ENCODE peak calls at places on chromosomes 13 and 19, in eight cellular contexts. One of them, this sample, is unnamed.

GRCh38 chr19:47109541-47110375 is 3.8 kb downstream of the ZC3H4 start:
- DNase-seq in SK-N-SH: no peak
- DNase-seq in PC-3: peak; percentile 14
- DNase-seq in OCI-LY7: peak; percentile 56
- DNase-seq in hepatocyte: peak; percentile 57
- DNase-seq in GM23338: peak; percentile 52
- DNase-seq in MM.1S: no peak
- DNase-seq in HCT116: no peak
- DNase-seq in this sample: no peak

GRCh38 chr19:6126335-6126974 is 9.0 kb upstream of the ACSBG2 start:
- DNase-seq in HCT116: peak; percentile 91
- DNase-seq in PC-3: peak; percentile 94
- DNase-seq in hepatocyte: peak; percentile 50
- DNase-seq in MM.1S: peak; percentile 65
- DNase-seq in OCI-LY7: peak; percentile 71
- DNase-seq in GM23338: peak; percentile 76
- DNase-seq in SK-N-SH: peak; percentile 55
- DNase-seq in this sample: peak; percentile 55

GRCh38 chr13:74325106-74325505 is 190.9 kb upstream of the KLF12 start:
- DNase-seq in OCI-LY7: no peak
- DNase-seq in PC-3: peak; percentile 90
- DNase-seq in SK-N-SH: peak; percentile 39
- DNase-seq in hepatocyte: peak; percentile 62
- DNase-seq in GM23338: no peak
- DNase-seq in MM.1S: no peak
- DNase-seq in HCT116: no peak
- DNase-seq in this sample: no peak

GRCh38 chr13:46288570-46289259 is 77.0 kb downstream of the LRRC63 start:
- DNase-seq in MM.1S: peak; percentile 66
- DNase-seq in hepatocyte: peak; percentile 68
- DNase-seq in SK-N-SH: peak; percentile 39
- DNase-seq in OCI-LY7: peak; percentile 67
- DNase-seq in GM23338: peak; percentile 86
- DNase-seq in HCT116: peak; percentile 39
- DNase-seq in PC-3: peak; percentile 66
- DNase-seq in this sample: peak; percentile 68

GRCh38 chr13:85543144-85543543 is 256.1 kb downstream of the SLITRK6 start:
- DNase-seq in HCT116: no peak
- DNase-seq in GM23338: no peak
- DNase-seq in hepatocyte: no peak
- DNase-seq in OCI-LY7: no peak
- DNase-seq in MM.1S: no peak
- DNase-seq in PC-3: peak; percentile 73
- DNase-seq in SK-N-SH: no peak
- DNase-seq in this sample: no peak

GRCh38 chr13:110403315-110403714 is 96.2 kb downstream of the COL4A2 start:
- DNase-seq in MM.1S: no peak
- DNase-seq in OCI-LY7: no peak
- DNase-seq in GM23338: no peak
- DNase-seq in PC-3: no peak
- DNase-seq in SK-N-SH: no peak
- DNase-seq in HCT116: no peak
- DNase-seq in hepatocyte: no peak
- DNase-seq in this sample: no peak

GRCh38 chr13:57595775-57596174 is 35.8 kb upstream of the PCDH17 start:
- DNase-seq in SK-N-SH: no peak
- DNase-seq in PC-3: no peak
- DNase-seq in OCI-LY7: no peak
- DNase-seq in GM23338: no peak
- DNase-seq in MM.1S: no peak
- DNase-seq in HCT116: no peak
- DNase-seq in hepatocyte: no peak
- DNase-seq in this sample: no peak

GRCh38 chr13:112943309-112944125 is 25.5 kb upstream of the MCF2L start:
- DNase-seq in GM23338: peak; percentile 72
- DNase-seq in OCI-LY7: no peak
- DNase-seq in PC-3: peak; percentile 28
- DNase-seq in SK-N-SH: peak; percentile 82
- DNase-seq in MM.1S: no peak
- DNase-seq in HCT116: no peak
- DNase-seq in hepatocyte: peak; percentile 77
- DNase-seq in this sample: peak; percentile 85

GRCh38 chr13:102774596-102775375 is 1.2 kb upstream of the TEX30 start:
- DNase-seq in hepatocyte: no peak
- DNase-seq in PC-3: no peak
- DNase-seq in OCI-LY7: peak; percentile 1
- DNase-seq in HCT116: no peak
- DNase-seq in SK-N-SH: no peak
- DNase-seq in MM.1S: no peak
- DNase-seq in GM23338: peak; percentile 17
- DNase-seq in this sample: peak; percentile 12

GRCh38 chr19:33547676-33548075 is 26.1 kb upstream of the PEPD start:
- DNase-seq in MM.1S: no peak
- DNase-seq in hepatocyte: no peak
- DNase-seq in OCI-LY7: no peak
- DNase-seq in GM23338: no peak
- DNase-seq in HCT116: no peak
- DNase-seq in PC-3: no peak
- DNase-seq in SK-N-SH: no peak
- DNase-seq in this sample: no peak

GRCh38 chr19:8148410-8149231 is 771 bp downstream of the FBN3 start:
- DNase-seq in GM23338: peak; percentile 97
- DNase-seq in MM.1S: no peak
- DNase-seq in SK-N-SH: peak; percentile 62
- DNase-seq in hepatocyte: peak; percentile 77
- DNase-seq in OCI-LY7: no peak
- DNase-seq in HCT116: peak; percentile 24
- DNase-seq in PC-3: peak; percentile 43
- DNase-seq in this sample: peak; percentile 85

GRCh38 chr19:35211545-35212230 is 16.9 kb downstream of the FAM187B start:
- DNase-seq in hepatocyte: no peak
- DNase-seq in GM23338: no peak
- DNase-seq in MM.1S: peak; percentile 56
- DNase-seq in PC-3: no peak
- DNase-seq in OCI-LY7: peak; percentile 71
- DNase-seq in SK-N-SH: no peak
- DNase-seq in HCT116: no peak
- DNase-seq in this sample: no peak

GRCh38 chr13:45826741-45827140 is 24.8 kb downstream of the SIAH3 start:
- DNase-seq in SK-N-SH: no peak
- DNase-seq in PC-3: no peak
- DNase-seq in OCI-LY7: no peak
- DNase-seq in MM.1S: no peak
- DNase-seq in HCT116: no peak
- DNase-seq in hepatocyte: no peak
- DNase-seq in GM23338: no peak
- DNase-seq in this sample: no peak

DNA sequence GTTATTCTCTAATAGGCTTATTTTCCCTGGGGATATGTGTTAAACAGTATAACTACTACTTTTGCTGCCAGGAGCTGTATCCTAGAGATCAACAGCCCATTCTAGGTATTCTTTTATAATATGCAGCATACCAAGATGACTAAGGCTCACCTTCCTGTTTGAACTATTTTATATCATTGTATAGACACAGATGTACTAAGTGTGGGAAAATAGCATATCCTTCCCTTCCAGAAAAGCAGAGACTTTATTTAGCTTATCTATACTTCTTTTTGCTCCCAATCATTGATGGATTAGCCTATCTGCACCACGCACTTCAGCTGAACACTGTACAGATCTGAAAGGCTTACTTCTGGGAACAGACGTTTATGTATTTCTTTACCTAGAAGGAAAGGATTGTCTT is 82.6 kb downstream of the MAB21L1 start:
- DNase-seq in hepatocyte: no peak
- DNase-seq in PC-3: no peak
- DNase-seq in HCT116: no peak
- DNase-seq in SK-N-SH: no peak
- DNase-seq in MM.1S: no peak
- DNase-seq in GM23338: no peak
- DNase-seq in OCI-LY7: no peak
- DNase-seq in this sample: no peak
- TF ChIP-seq EZH2phosphoT487 in hepatocyte: no peak
- TF ChIP-seq EZH2phosphoT487 in PC-3: no peak
- TF ChIP-seq EZH2phosphoT487 in HCT116: no peak
- TF ChIP-seq EZH2phosphoT487 in SK-N-SH: no peak
- TF ChIP-seq EZH2phosphoT487 in MM.1S: no peak
- TF ChIP-seq EZH2phosphoT487 in GM23338: no peak
- TF ChIP-seq EZH2phosphoT487 in OCI-LY7: no peak
- TF ChIP-seq EZH2phosphoT487 in this sample: no peak

GRCh38 chr13:20126460-20127262 is 34.2 kb downstream of the GJA3 start:
- DNase-seq in PC-3: no peak
- DNase-seq in HCT116: no peak
- DNase-seq in OCI-LY7: no peak
- DNase-seq in GM23338: no peak
- DNase-seq in hepatocyte: no peak
- DNase-seq in MM.1S: no peak
- DNase-seq in SK-N-SH: no peak
- DNase-seq in this sample: no peak

GRCh38 chr13:20124303-20124702 is 36.5 kb downstream of the GJA3 start:
- DNase-seq in SK-N-SH: no peak
- DNase-seq in MM.1S: no peak
- DNase-seq in PC-3: no peak
- DNase-seq in HCT116: no peak
- DNase-seq in hepatocyte: no peak
- DNase-seq in GM23338: no peak
- DNase-seq in OCI-LY7: no peak
- DNase-seq in this sample: no peak

GRCh38 chr13:20127263-20127562 is 33.6 kb downstream of the GJA3 start:
- DNase-seq in SK-N-SH: no peak
- DNase-seq in PC-3: no peak
- DNase-seq in GM23338: no peak
- DNase-seq in OCI-LY7: no peak
- DNase-seq in hepatocyte: no peak
- DNase-seq in HCT116: no peak
- DNase-seq in MM.1S: peak; percentile 14
- DNase-seq in this sample: no peak

GRCh38 chr13:20125129-20125782 is 35.6 kb downstream of the GJA3 start:
- DNase-seq in HCT116: no peak
- DNase-seq in MM.1S: no peak
- DNase-seq in PC-3: peak; percentile 59
- DNase-seq in hepatocyte: no peak
- DNase-seq in OCI-LY7: no peak
- DNase-seq in SK-N-SH: no peak
- DNase-seq in GM23338: no peak
- DNase-seq in this sample: no peak

DNA sequence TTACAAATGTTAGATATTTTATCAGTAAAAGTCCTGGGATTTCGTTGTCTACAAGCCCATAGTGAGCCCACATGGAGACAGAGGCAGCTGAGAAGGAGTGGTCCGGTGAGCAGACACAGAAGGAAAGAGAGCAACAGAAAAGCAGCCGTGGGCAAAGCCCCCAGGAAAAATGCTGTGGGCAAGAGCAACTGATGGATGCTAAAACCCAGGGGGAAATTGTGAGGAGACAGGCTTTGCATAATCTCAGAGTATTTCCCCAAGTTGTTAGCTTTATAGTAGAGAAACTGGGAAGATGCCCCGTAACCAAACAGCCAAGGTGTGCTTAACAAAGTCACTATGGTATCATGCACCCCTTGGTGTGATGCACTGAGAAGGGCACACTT is 35.1 kb downstream of the GJA3 start:
- DNase-seq in PC-3: no peak
- DNase-seq in MM.1S: no peak
- DNase-seq in GM23338: no peak
- DNase-seq in SK-N-SH: no peak
- DNase-seq in HCT116: no peak
- DNase-seq in hepatocyte: no peak
- DNase-seq in OCI-LY7: no peak
- DNase-seq in this sample: no peak
- H2AFZ ChIP-seq in PC-3: no peak overlapping the region
- H2AFZ ChIP-seq in MM.1S: no peak overlapping the region
- H2AFZ ChIP-seq in GM23338: peak overlapping the region; percentile 24
- H2AFZ ChIP-seq in SK-N-SH: no peak overlapping the region
- H2AFZ ChIP-seq in HCT116: peak overlapping the region; percentile 44
- H2AFZ ChIP-seq in hepatocyte: no peak overlapping the region
- H2AFZ ChIP-seq in OCI-LY7: no peak overlapping the region
- H2AFZ ChIP-seq in this sample: no peak overlapping the region

GRCh38 chr19:2561895-2562294 is 86.0 kb downstream of the GADD45B start:
- DNase-seq in PC-3: no peak
- DNase-seq in OCI-LY7: peak; percentile 82
- DNase-seq in GM23338: no peak
- DNase-seq in SK-N-SH: no peak
- DNase-seq in hepatocyte: no peak
- DNase-seq in MM.1S: peak; percentile 94
- DNase-seq in HCT116: no peak
- DNase-seq in this sample: no peak
- TF ChIP-seq EZH2phosphoT487 in PC-3: no peak
- TF ChIP-seq EZH2phosphoT487 in OCI-LY7: no peak
- TF ChIP-seq EZH2phosphoT487 in GM23338: no peak
- TF ChIP-seq EZH2phosphoT487 in SK-N-SH: no peak
- TF ChIP-seq EZH2phosphoT487 in hepatocyte: no peak
- TF ChIP-seq EZH2phosphoT487 in MM.1S: no peak
- TF ChIP-seq EZH2phosphoT487 in HCT116: no peak
- TF ChIP-seq EZH2phosphoT487 in this sample: no peak

GRCh38 chr19:18073197-18073596 is 13.5 kb downstream of the IL12RB1 start:
- DNase-seq in hepatocyte: no peak
- DNase-seq in GM23338: no peak
- DNase-seq in PC-3: no peak
- DNase-seq in SK-N-SH: no peak
- DNase-seq in MM.1S: no peak
- DNase-seq in HCT116: no peak
- DNase-seq in OCI-LY7: no peak
- DNase-seq in this sample: no peak

GRCh38 chr19:18070181-18070580 is 16.6 kb downstream of the IL12RB1 start:
- DNase-seq in hepatocyte: no peak
- DNase-seq in MM.1S: no peak
- DNase-seq in SK-N-SH: peak; percentile 6
- DNase-seq in OCI-LY7: no peak
- DNase-seq in HCT116: no peak
- DNase-seq in PC-3: no peak
- DNase-seq in GM23338: no peak
- DNase-seq in this sample: no peak

GRCh38 chr19:18072335-18072734 is 14.4 kb downstream of the IL12RB1 start:
- DNase-seq in SK-N-SH: no peak
- DNase-seq in GM23338: no peak
- DNase-seq in HCT116: no peak
- DNase-seq in OCI-LY7: no peak
- DNase-seq in MM.1S: no peak
- DNase-seq in PC-3: no peak
- DNase-seq in hepatocyte: no peak
- DNase-seq in this sample: no peak

GRCh38 chr19:18069383-18069782 is 17.4 kb downstream of the IL12RB1 start:
- DNase-seq in hepatocyte: no peak
- DNase-seq in OCI-LY7: no peak
- DNase-seq in PC-3: no peak
- DNase-seq in SK-N-SH: peak; percentile 4
- DNase-seq in GM23338: no peak
- DNase-seq in HCT116: no peak
- DNase-seq in MM.1S: no peak
- DNase-seq in this sample: no peak

DNA sequence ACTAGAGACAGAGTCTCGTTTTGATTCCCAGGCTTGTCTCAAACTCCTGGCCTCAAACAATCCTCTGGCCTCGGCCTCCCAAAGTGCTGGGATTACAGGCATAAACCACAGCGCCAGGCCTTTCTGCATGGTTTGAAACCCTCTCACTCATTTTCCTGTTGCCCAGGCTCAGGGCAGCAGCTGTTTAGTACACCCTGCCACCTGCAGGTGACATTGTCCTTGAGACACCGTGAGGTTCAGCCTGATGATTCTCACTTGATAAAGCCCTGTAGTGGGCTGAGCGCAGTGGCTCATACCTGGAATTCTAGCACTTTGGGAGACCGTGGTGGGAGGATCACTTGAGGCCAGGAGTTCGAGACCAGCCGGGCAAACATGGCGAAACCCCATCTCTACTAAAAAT is 12.5 kb downstream of the IL12RB1 start:
- DNase-seq in HCT116: no peak
- DNase-seq in hepatocyte: no peak
- DNase-seq in MM.1S: no peak
- DNase-seq in PC-3: no peak
- DNase-seq in SK-N-SH: peak; percentile 11
- DNase-seq in OCI-LY7: no peak
- DNase-seq in GM23338: peak; percentile 66
- DNase-seq in this sample: no peak
- H2AFZ ChIP-seq in HCT116: no peak overlapping the region
- H2AFZ ChIP-seq in hepatocyte: no peak overlapping the region
- H2AFZ ChIP-seq in MM.1S: no peak overlapping the region
- H2AFZ ChIP-seq in PC-3: no peak overlapping the region
- H2AFZ ChIP-seq in SK-N-SH: no peak overlapping the region
- H2AFZ ChIP-seq in OCI-LY7: no peak overlapping the region
- H2AFZ ChIP-seq in GM23338: no peak overlapping the region
- H2AFZ ChIP-seq in this sample: no peak overlapping the region

This sample was measured in neural progenitor cell.